ENCODE peak calls at places on chromosomes 3 and 15, in eight cellular contexts. O, J, X, A, Z, G, D and N are unnamed samples.

GRCh38 chr3:184513276-184514150 is 48.1 kb upstream of the EPHB3 start:
- DNase-seq in O (peak), J (peak), X (peak), A (peak), Z (peak), G (peak), D (peak), N (peak)

GRCh38 chr3:170690133-170690981 is 104.5 kb upstream of the SLC7A14 start:
- DNase-seq in O (peak), J (peak), X (peak), A (peak), Z (peak), G (peak), D (peak), N (peak)

GRCh38 chr3:115616461-115616860 is 6.8 kb upstream of the GAP43 start:
- DNase-seq in O (no peak), J (no peak), X (no peak), A (no peak), Z (peak), G (no peak), D (no peak), N (no peak)

GRCh38 chr3:62128028-62128427 is 245.3 kb downstream of the FEZF2 start:
- DNase-seq in O (no peak), J (no peak), X (no peak), A (no peak), Z (peak), G (no peak), D (no peak), N (no peak)

GRCh38 chr3:110808630-110809029 is 263.0 kb upstream of the NECTIN3 start:
- DNase-seq in O (no peak), J (no peak), X (no peak), A (no peak), Z (peak), G (no peak), D (no peak), N (no peak)

GRCh38 chr3:35946121-35946856 is 307.0 kb downstream of the ARPP21 start:
- DNase-seq in O (no peak), J (peak), X (no peak), A (no peak), Z (peak), G (no peak), D (peak), N (no peak)

GRCh38 chr3:171162986-171163723 is 136.6 kb upstream of the SLC2A2 start:
- DNase-seq in O (no peak), J (peak), X (no peak), A (no peak), Z (peak), G (no peak), D (peak), N (no peak)

GRCh38 chr3:149352556-149352955 is 19.1 kb upstream of the TM4SF18 start:
- DNase-seq in O (peak), J (peak), X (no peak), A (no peak), Z (peak), G (no peak), D (peak), N (peak)

GRCh38 chr3:131277836-131278497 is 103.6 kb upstream of the NUDT16 start:
- DNase-seq in O (no peak), J (no peak), X (no peak), A (no peak), Z (peak), G (no peak), D (no peak), N (no peak)

GRCh38 chr3:66080167-66080566 is 41.4 kb upstream of the MAGI1 start:
- DNase-seq in O (no peak), J (no peak), X (no peak), A (no peak), Z (no peak), G (no peak), D (no peak), N (no peak)

GRCh38 chr3:134056464-134056891 is 26.8 kb upstream of the SLCO2A1 start:
- DNase-seq in O (no peak), J (no peak), X (no peak), A (no peak), Z (no peak), G (no peak), D (no peak), N (no peak)

GRCh38 chr3:161913786-161914389 is 417.3 kb downstream of the OTOL1 start:
- DNase-seq in O (no peak), J (peak), X (no peak), A (no peak), Z (peak), G (no peak), D (no peak), N (no peak)

GRCh38 chr3:143311096-143311495 is 191.5 kb downstream of the CHST2 start:
- DNase-seq in O (no peak), J (no peak), X (no peak), A (no peak), Z (peak), G (no peak), D (no peak), N (no peak)

GRCh38 chr3:16789344-16790100 is 95.2 kb upstream of the PLCL2 start:
- DNase-seq in O (no peak), J (no peak), X (no peak), A (no peak), Z (no peak), G (no peak), D (no peak), N (no peak)

GRCh38 chr3:187445352-187445751 is 77.2 kb downstream of the RTP4 start:
- DNase-seq in O (no peak), J (no peak), X (no peak), A (no peak), Z (no peak), G (no peak), D (no peak), N (no peak)

GRCh38 chr15:93058904-93059427 is 30.0 kb downstream of the RGMA start:
- DNase-seq in O (no peak), J (no peak), X (no peak), A (no peak), Z (no peak), G (no peak), D (no peak), N (no peak)

GRCh38 chr3:146970236-146970635 is 365.1 kb upstream of the PLSCR5 start:
- DNase-seq in O (no peak), J (no peak), X (no peak), A (no peak), Z (peak), G (no peak), D (no peak), N (no peak)

GRCh38 chr3:161793194-161793825 is 296.7 kb downstream of the OTOL1 start:
- DNase-seq in O (no peak), J (no peak), X (no peak), A (no peak), Z (no peak), G (no peak), D (no peak), N (no peak)